ENCODE peak calls at places on chromosomes 13 and 19, in seven cellular contexts. G is body of pancreas; O is MCF 10A; H is A172; N is CD4-positive, alpha-beta T cell; Q is RPMI7951; U is right atrium auricular region. Y is an unnamed sample.

GRCh38 chr13:38135590-38135989 is 214.1 kb upstream of the UFM1 start:
- DNase-seq in G (no peak), O (peak; percentile 11), H (no peak), N (no peak), Q (no peak), U (no peak), Y (no peak)

GRCh38 chr13:30394798-30395191 is 27.5 kb upstream of the UBE2L5 start:
- DNase-seq in G (no peak), O (no peak), H (no peak), N (no peak), Q (peak; percentile 11), U (no peak), Y (no peak)

GRCh38 chr13:113216165-113217056 is 7.0 kb downstream of the CUL4A start:
- DNase-seq in G (peak; percentile 61), O (peak; percentile 83), H (peak; percentile 79), N (no peak), Q (peak; percentile 52), U (no peak), Y (no peak)

GRCh38 chr13:111657013-111657412 is 336.6 kb downstream of the TEX29 start:
- DNase-seq in G (no peak), O (no peak), H (no peak), N (no peak), Q (no peak), U (no peak), Y (no peak)

GRCh38 chr13:91058066-91058465 is 289.4 kb upstream of the MIR17HG start:
- DNase-seq in G (no peak), O (peak; percentile 60), H (peak; percentile 28), N (no peak), Q (no peak), U (no peak), Y (no peak)

GRCh38 chr19:2532252-2533071 is 56.5 kb downstream of the GADD45B start:
- DNase-seq in G (peak; percentile 49), O (peak; percentile 95), H (peak; percentile 99), N (no peak), Q (peak; percentile 85), U (no peak), Y (no peak)

GRCh38 chr13:27455331-27455855 is 5.0 kb upstream of the MTIF3 start:
- DNase-seq in G (no peak), O (no peak), H (no peak), N (no peak), Q (peak; percentile 13), U (no peak), Y (no peak)

GRCh38 chr13:34722931-34723330 is 219.1 kb upstream of the NBEA start:
- DNase-seq in G (no peak), O (no peak), H (no peak), N (no peak), Q (no peak), U (no peak), Y (no peak)

GRCh38 chr13:108463365-108463764 is 166.0 kb upstream of the MYO16 start:
- DNase-seq in G (no peak), O (peak; percentile 8), H (no peak), N (no peak), Q (peak; percentile 10), U (no peak), Y (no peak)

GRCh38 chr13:114230117-114230516 is 4.6 kb upstream of the CDC16 start:
- DNase-seq in G (no peak), O (no peak), H (no peak), N (no peak), Q (no peak), U (no peak), Y (no peak)

Y was measured in mucosa of descending colon.